ENCODE peak calls at places on chromosomes 16 and 17, in nine cellular contexts. One of them, this sample, is unnamed.

GRCh38 chr16:54145881-54146280 is 140.7 kb downstream of the IRX3 start:
- DNase-seq in IMR-90: no peak
- DNase-seq in GM12865: no peak
- DNase-seq in amniotic stem cell: no peak
- DNase-seq in left ventricle myocardium inferior: no peak
- DNase-seq in progenitor cell of endocrine pancreas: no peak
- DNase-seq in NCI-H748 treated with DMSO at 0.1 percent for 48 hours: no peak
- DNase-seq in T follicular helper cell: no peak
- DNase-seq in upper lobe of right lung: no peak
- DNase-seq in this sample: no peak

GRCh38 chr17:57871863-57872262 is 22.0 kb upstream of the MRPS23 start:
- DNase-seq in IMR-90: no peak
- DNase-seq in GM12865: no peak
- DNase-seq in amniotic stem cell: no peak
- DNase-seq in left ventricle myocardium inferior: no peak
- DNase-seq in progenitor cell of endocrine pancreas: no peak
- DNase-seq in NCI-H748 treated with DMSO at 0.1 percent for 48 hours: no peak
- DNase-seq in T follicular helper cell: no peak
- DNase-seq in upper lobe of right lung: no peak
- DNase-seq in this sample: no peak

GRCh38 chr16:68367891-68368601 is 57.2 kb downstream of the PRMT7 start:
- DNase-seq in IMR-90: no peak
- DNase-seq in GM12865: no peak
- DNase-seq in amniotic stem cell: no peak
- DNase-seq in left ventricle myocardium inferior: no peak
- DNase-seq in progenitor cell of endocrine pancreas: no peak
- DNase-seq in NCI-H748 treated with DMSO at 0.1 percent for 48 hours: no peak
- DNase-seq in T follicular helper cell: no peak
- DNase-seq in upper lobe of right lung: no peak
- DNase-seq in this sample: no peak

GRCh38 chr16:68264128-68265077 is at the start of gene SLC7A6:
- DNase-seq in IMR-90: peak; percentile 69
- DNase-seq in GM12865: peak; percentile 92
- DNase-seq in amniotic stem cell: peak; percentile 63
- DNase-seq in left ventricle myocardium inferior: peak; percentile 83
- DNase-seq in progenitor cell of endocrine pancreas: peak; percentile 59
- DNase-seq in NCI-H748 treated with DMSO at 0.1 percent for 48 hours: no peak
- DNase-seq in T follicular helper cell: peak; percentile 79
- DNase-seq in upper lobe of right lung: peak; percentile 91
- DNase-seq in this sample: peak; percentile 85

GRCh38 chr17:67491009-67491677 is 114.1 kb downstream of the PITPNC1 start:
- DNase-seq in IMR-90: peak; percentile 98
- DNase-seq in GM12865: no peak
- DNase-seq in amniotic stem cell: peak; percentile 90
- DNase-seq in left ventricle myocardium inferior: peak; percentile 92
- DNase-seq in progenitor cell of endocrine pancreas: peak; percentile 16
- DNase-seq in NCI-H748 treated with DMSO at 0.1 percent for 48 hours: no peak
- DNase-seq in T follicular helper cell: no peak
- DNase-seq in upper lobe of right lung: peak; percentile 87
- DNase-seq in this sample: peak; percentile 98

GRCh38 chr17:80124351-80124981 is 22.5 kb downstream of the EIF4A3 start:
- DNase-seq in IMR-90: peak; percentile 64
- DNase-seq in GM12865: peak; percentile 24
- DNase-seq in amniotic stem cell: no peak
- DNase-seq in left ventricle myocardium inferior: no peak
- DNase-seq in progenitor cell of endocrine pancreas: peak; percentile 44
- DNase-seq in NCI-H748 treated with DMSO at 0.1 percent for 48 hours: no peak
- DNase-seq in T follicular helper cell: no peak
- DNase-seq in upper lobe of right lung: no peak
- DNase-seq in this sample: peak; percentile 60

GRCh38 chr17:41959030-41959335 is 7.6 kb upstream of the CNP start:
- DNase-seq in IMR-90: peak; percentile 30
- DNase-seq in GM12865: no peak
- DNase-seq in amniotic stem cell: no peak
- DNase-seq in left ventricle myocardium inferior: no peak
- DNase-seq in progenitor cell of endocrine pancreas: no peak
- DNase-seq in NCI-H748 treated with DMSO at 0.1 percent for 48 hours: no peak
- DNase-seq in T follicular helper cell: no peak
- DNase-seq in upper lobe of right lung: no peak
- DNase-seq in this sample: no peak

GRCh38 chr17:63029520-63029919 is 63.5 kb downstream of the TANC2 start:
- DNase-seq in IMR-90: peak; percentile 72
- DNase-seq in GM12865: no peak
- DNase-seq in amniotic stem cell: peak; percentile 22
- DNase-seq in left ventricle myocardium inferior: no peak
- DNase-seq in progenitor cell of endocrine pancreas: no peak
- DNase-seq in NCI-H748 treated with DMSO at 0.1 percent for 48 hours: no peak
- DNase-seq in T follicular helper cell: no peak
- DNase-seq in upper lobe of right lung: no peak
- DNase-seq in this sample: no peak

GRCh38 chr16:24848065-24848464 is 2.3 kb downstream of the SLC5A11 start:
- DNase-seq in IMR-90: peak; percentile 82
- DNase-seq in GM12865: no peak
- DNase-seq in amniotic stem cell: peak; percentile 33
- DNase-seq in left ventricle myocardium inferior: no peak
- DNase-seq in progenitor cell of endocrine pancreas: no peak
- DNase-seq in NCI-H748 treated with DMSO at 0.1 percent for 48 hours: no peak
- DNase-seq in T follicular helper cell: no peak
- DNase-seq in upper lobe of right lung: no peak
- DNase-seq in this sample: peak; percentile 20

GRCh38 chr17:67558740-67559380 is 158.9 kb upstream of the NOL11 start:
- DNase-seq in IMR-90: peak; percentile 50
- DNase-seq in GM12865: no peak
- DNase-seq in amniotic stem cell: no peak
- DNase-seq in left ventricle myocardium inferior: no peak
- DNase-seq in progenitor cell of endocrine pancreas: no peak
- DNase-seq in NCI-H748 treated with DMSO at 0.1 percent for 48 hours: no peak
- DNase-seq in T follicular helper cell: no peak
- DNase-seq in upper lobe of right lung: no peak
- DNase-seq in this sample: peak; percentile 62

GRCh38 chr16:85301171-85301690 is 189.0 kb upstream of the CIBAR2 start:
- DNase-seq in IMR-90: no peak
- DNase-seq in GM12865: no peak
- DNase-seq in amniotic stem cell: no peak
- DNase-seq in left ventricle myocardium inferior: no peak
- DNase-seq in progenitor cell of endocrine pancreas: no peak
- DNase-seq in NCI-H748 treated with DMSO at 0.1 percent for 48 hours: no peak
- DNase-seq in T follicular helper cell: no peak
- DNase-seq in upper lobe of right lung: no peak
- DNase-seq in this sample: no peak

GRCh38 chr16:12350945-12351344 is 374.4 kb downstream of the SNX29 start:
- DNase-seq in IMR-90: no peak
- DNase-seq in GM12865: no peak
- DNase-seq in amniotic stem cell: no peak
- DNase-seq in left ventricle myocardium inferior: no peak
- DNase-seq in progenitor cell of endocrine pancreas: no peak
- DNase-seq in NCI-H748 treated with DMSO at 0.1 percent for 48 hours: no peak
- DNase-seq in T follicular helper cell: no peak
- DNase-seq in upper lobe of right lung: no peak
- DNase-seq in this sample: no peak

GRCh38 chr17:62059394-62059793 is 5.7 kb downstream of the MED13 start:
- DNase-seq in IMR-90: no peak
- DNase-seq in GM12865: no peak
- DNase-seq in amniotic stem cell: no peak
- DNase-seq in left ventricle myocardium inferior: no peak
- DNase-seq in progenitor cell of endocrine pancreas: no peak
- DNase-seq in NCI-H748 treated with DMSO at 0.1 percent for 48 hours: no peak
- DNase-seq in T follicular helper cell: no peak
- DNase-seq in upper lobe of right lung: no peak
- DNase-seq in this sample: no peak

GRCh38 chr16:68644303-68644702 is 807 bp upstream of the CDH3 start:
- DNase-seq in IMR-90: no peak
- DNase-seq in GM12865: no peak
- DNase-seq in amniotic stem cell: no peak
- DNase-seq in left ventricle myocardium inferior: no peak
- DNase-seq in progenitor cell of endocrine pancreas: no peak
- DNase-seq in NCI-H748 treated with DMSO at 0.1 percent for 48 hours: no peak
- DNase-seq in T follicular helper cell: no peak
- DNase-seq in upper lobe of right lung: no peak
- DNase-seq in this sample: no peak

This sample was measured in sigmoid colon.